ENCODE peak calls at places on chromosomes 2 and 18, in eight cellular contexts. T, Q, B, G, L, S, R and V are unnamed samples.

GRCh38 chr18:27605107-27605834 is 420.2 kb upstream of the CHST9 start:
- DNase-seq in T (no peak), Q (peak; percentile 56), B (peak; percentile 57), G (no peak), L (peak; percentile 59), S (peak; percentile 83), R (no peak), V (no peak)

GRCh38 chr2:98379311-98380202 is 33.3 kb downstream of the CNGA3 start:
- DNase-seq in T (no peak), Q (no peak), B (no peak), G (no peak), L (no peak), S (peak; percentile 29), R (no peak), V (no peak)

GRCh38 chr2:241880311-241881073 is 11.0 kb downstream of the RTP5 start:
- DNase-seq in T (no peak), Q (no peak), B (no peak), G (no peak), L (no peak), S (no peak), R (peak; percentile 75), V (no peak)

GRCh38 chr2:100126172-100126571 is 16.2 kb downstream of the AFF3 start:
- DNase-seq in T (no peak), Q (peak; percentile 45), B (no peak), G (no peak), L (no peak), S (no peak), R (no peak), V (no peak)

GRCh38 chr18:75113455-75113854 is 95.5 kb downstream of the PTGR3 start:
- DNase-seq in T (no peak), Q (no peak), B (no peak), G (no peak), L (no peak), S (no peak), R (no peak), V (no peak)

GRCh38 chr2:217996345-217996744 is 6.5 kb downstream of the TNS1 start:
- DNase-seq in T (no peak), Q (no peak), B (no peak), G (no peak), L (no peak), S (peak; percentile 86), R (peak; percentile 61), V (no peak)

GRCh38 chr2:71614976-71615768 is 161.8 kb downstream of the DYSF start:
- DNase-seq in T (no peak), Q (peak; percentile 95), B (no peak), G (no peak), L (no peak), S (peak; percentile 66), R (peak; percentile 60), V (peak; percentile 13)

GRCh38 chr2:219159771-219160185 is 837 bp downstream of the NHEJ1 start:
- DNase-seq in T (no peak), Q (no peak), B (no peak), G (no peak), L (no peak), S (no peak), R (no peak), V (no peak)

GRCh38 chr18:65750421-65751144 is at the start of gene CDH7:
- DNase-seq in T (peak; percentile 66), Q (no peak), B (no peak), G (no peak), L (peak; percentile 67), S (no peak), R (peak; percentile 52), V (no peak)

GRCh38 chr2:240986787-240987411 is 11.5 kb upstream of the SNED1 start:
- DNase-seq in T (peak; percentile 72), Q (peak; percentile 59), B (no peak), G (no peak), L (no peak), S (peak; percentile 81), R (peak; percentile 67), V (no peak)

GRCh38 chr18:74775239-74775638 is 177.6 kb downstream of the ZNF407 start:
- DNase-seq in T (no peak), Q (no peak), B (no peak), G (no peak), L (no peak), S (peak; percentile 70), R (no peak), V (no peak)

GRCh38 chr2:130963849-130964793 is 127.4 kb downstream of the ARHGEF4 start:
- DNase-seq in T (no peak), Q (peak; percentile 24), B (no peak), G (no peak), L (peak; percentile 81), S (no peak), R (no peak), V (no peak)

GRCh38 chr18:41752826-41753225 is 202.2 kb upstream of the PIK3C3 start:
- DNase-seq in T (no peak), Q (no peak), B (no peak), G (no peak), L (no peak), S (no peak), R (no peak), V (no peak)

GRCh38 chr2:156182132-156182531 is 150.4 kb downstream of the NR4A2 start:
- DNase-seq in T (no peak), Q (no peak), B (no peak), G (no peak), L (no peak), S (no peak), R (no peak), V (no peak)

GRCh38 chr2:33788044-33788443 is 188.9 kb upstream of the FAM98A start:
- DNase-seq in T (no peak), Q (no peak), B (no peak), G (no peak), L (no peak), S (no peak), R (no peak), V (no peak)

GRCh38 chr2:9424447-9425164 is 1.2 kb downstream of the CPSF3 start:
- DNase-seq in T (no peak), Q (no peak), B (peak; percentile 66), G (no peak), L (no peak), S (no peak), R (no peak), V (no peak)

GRCh38 chr18:47050468-47050867 is 15.0 kb upstream of the ELOA2 start:
- DNase-seq in T (no peak), Q (no peak), B (peak; percentile 21), G (no peak), L (no peak), S (peak; percentile 75), R (no peak), V (no peak)

GRCh38 chr2:233350708-233351107 is 3.6 kb upstream of the DGKD start:
- DNase-seq in T (no peak), Q (no peak), B (no peak), G (no peak), L (no peak), S (peak; percentile 93), R (no peak), V (no peak)
- TF ChIP-seq CTCF in T (no peak), Q (no peak), B (no peak), G (no peak), L (no peak), S (peak; percentile 25), R (no peak), V (no peak)

DNA sequence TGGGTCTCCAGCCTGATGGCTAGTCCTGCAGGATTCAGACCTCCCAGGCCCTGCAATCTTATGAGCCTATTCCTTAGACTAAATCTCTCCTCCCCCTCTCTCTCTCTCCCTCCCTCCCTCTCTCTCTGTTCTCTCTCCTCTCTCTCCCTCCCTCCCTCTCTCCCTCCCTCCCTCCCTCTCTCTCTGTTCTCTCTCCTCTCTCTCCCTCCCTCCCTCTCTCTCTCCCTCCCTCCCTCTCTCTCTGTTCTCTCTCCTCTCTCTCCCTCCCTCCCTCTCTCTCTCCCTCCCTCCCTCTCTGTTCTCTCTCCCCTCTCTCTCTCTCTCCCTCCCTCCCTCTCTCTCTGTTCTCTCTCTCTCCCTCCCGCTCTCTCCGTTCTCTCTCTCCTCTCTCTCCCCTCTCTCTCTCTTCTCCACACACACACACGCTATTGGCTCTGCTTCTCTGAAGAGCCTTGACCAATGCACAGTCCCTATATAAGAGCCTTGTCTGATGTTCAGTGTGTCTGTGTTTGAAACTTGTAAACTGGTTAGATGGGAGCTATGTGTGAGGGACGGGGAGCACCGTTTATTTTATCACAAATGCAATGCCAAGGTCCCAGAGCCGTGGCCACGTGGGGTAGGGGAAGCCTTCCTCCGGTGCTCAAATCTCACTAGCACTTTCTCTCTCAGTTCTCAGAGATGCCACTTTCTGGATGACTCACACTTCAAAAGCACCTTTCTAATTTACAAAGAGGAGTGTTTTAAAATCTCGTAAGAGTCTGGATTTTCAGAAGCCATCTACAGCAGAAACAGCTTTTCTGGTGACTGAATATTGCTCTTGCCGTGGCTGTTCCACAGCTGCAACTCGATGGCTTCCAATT is 9.4 kb upstream of the PRLH start:
- DNase-seq in T (no peak), Q (no peak), B (no peak), G (no peak), L (no peak), S (no peak), R (no peak), V (no peak)
- TF ChIP-seq CTCF in T (no peak), Q (no peak), B (no peak), G (no peak), L (no peak), S (no peak), R (no peak), V (no peak)

GRCh38 chr2:113218283-113219091 is 44.7 kb downstream of the PSD4 start:
- DNase-seq in T (no peak), Q (peak; percentile 65), B (no peak), G (no peak), L (no peak), S (peak; percentile 25), R (no peak), V (no peak)
- TF ChIP-seq CTCF in T (no peak), Q (no peak), B (no peak), G (no peak), L (no peak), S (no peak), R (no peak), V (no peak)

GRCh38 chr2:180046202-180046601 is 39.1 kb upstream of the CWC22 start:
- DNase-seq in T (no peak), Q (no peak), B (no peak), G (no peak), L (no peak), S (no peak), R (no peak), V (no peak)

GRCh38 chr2:180038997-180039396 is 31.9 kb upstream of the CWC22 start:
- DNase-seq in T (no peak), Q (no peak), B (no peak), G (no peak), L (no peak), S (no peak), R (no peak), V (no peak)

DNA sequence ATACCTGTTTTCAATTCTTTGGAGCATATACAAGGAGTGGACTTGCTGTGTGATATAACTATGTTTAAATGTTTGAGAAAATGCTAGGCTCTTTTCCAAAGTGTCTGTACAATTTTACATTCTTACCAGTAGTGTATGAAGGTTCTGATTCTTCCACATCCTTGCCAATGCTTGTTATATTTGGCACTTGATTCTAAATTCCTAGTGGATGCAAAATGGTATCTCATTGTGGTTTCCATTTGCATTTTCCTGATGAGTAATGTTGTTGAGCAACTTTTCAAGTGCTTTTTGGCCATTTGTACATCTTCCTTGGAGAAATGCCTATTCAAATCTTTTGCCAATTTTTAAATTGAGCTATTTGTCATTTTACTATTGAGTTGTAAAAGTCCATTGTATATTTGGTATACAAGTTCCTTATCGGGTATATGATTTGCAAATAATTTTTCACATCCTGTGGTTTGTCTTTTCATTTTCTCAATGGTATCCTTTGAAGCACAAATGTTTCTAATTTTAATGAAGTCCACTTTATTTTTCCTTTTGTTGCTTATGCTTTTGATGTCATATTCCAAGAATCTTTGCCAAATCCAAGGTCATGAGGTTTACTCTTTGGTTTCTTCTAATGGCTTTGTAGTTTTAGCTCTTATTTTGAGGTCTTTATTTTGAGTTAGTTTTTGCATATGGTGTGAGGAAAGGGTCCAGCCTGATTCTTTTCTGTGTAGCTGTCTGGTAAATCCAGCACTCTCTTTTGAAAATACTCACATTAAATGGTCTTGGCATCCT is 33.2 kb upstream of the CWC22 start:
- DNase-seq in T (no peak), Q (no peak), B (no peak), G (no peak), L (no peak), S (peak; percentile 95), R (no peak), V (no peak)
- TF ChIP-seq CTCF in T (no peak), Q (no peak), B (no peak), G (no peak), L (no peak), S (peak; percentile 30), R (no peak), V (no peak)